ENCODE peak calls at places on chromosomes 11 and 22, in seven cellular contexts. One of them, this sample, is unnamed.

GRCh38 chr11:78878631-78879030 is 304.0 kb upstream of the NARS2 start:
- DNase-seq in esophagus squamous epithelium: no peak
- DNase-seq in stomach: no peak
- DNase-seq in mammary epithelial cell: no peak
- DNase-seq in sigmoid colon: no peak
- DNase-seq in caudate nucleus: no peak
- DNase-seq in heart left ventricle: no peak
- DNase-seq in this sample: no peak

GRCh38 chr22:37023743-37024338 is 4.3 kb downstream of the MPST start:
- DNase-seq in esophagus squamous epithelium: no peak
- DNase-seq in stomach: no peak
- DNase-seq in mammary epithelial cell: no peak
- DNase-seq in sigmoid colon: no peak
- DNase-seq in caudate nucleus: no peak
- DNase-seq in heart left ventricle: no peak
- DNase-seq in this sample: peak

GRCh38 chr11:106088896-106089295 is 11.4 kb downstream of the AASDHPPT start:
- DNase-seq in esophagus squamous epithelium: no peak
- DNase-seq in stomach: no peak
- DNase-seq in mammary epithelial cell: no peak
- DNase-seq in sigmoid colon: no peak
- DNase-seq in caudate nucleus: no peak
- DNase-seq in heart left ventricle: no peak
- DNase-seq in this sample: no peak

GRCh38 chr11:120834686-120835225 is 189.1 kb upstream of the TBCEL start:
- DNase-seq in esophagus squamous epithelium: no peak
- DNase-seq in stomach: no peak
- DNase-seq in mammary epithelial cell: no peak
- DNase-seq in sigmoid colon: no peak
- DNase-seq in caudate nucleus: no peak
- DNase-seq in heart left ventricle: no peak
- DNase-seq in this sample: no peak

GRCh38 chr11:335779-336665 is 15.4 kb upstream of the IFITM3 start:
- DNase-seq in esophagus squamous epithelium: no peak
- DNase-seq in stomach: no peak
- DNase-seq in mammary epithelial cell: no peak
- DNase-seq in sigmoid colon: peak
- DNase-seq in caudate nucleus: no peak
- DNase-seq in heart left ventricle: peak
- DNase-seq in this sample: peak

GRCh38 chr22:29143848-29144785 is 61.6 kb upstream of the EMID1 start:
- DNase-seq in esophagus squamous epithelium: no peak
- DNase-seq in stomach: peak
- DNase-seq in mammary epithelial cell: no peak
- DNase-seq in sigmoid colon: peak
- DNase-seq in caudate nucleus: no peak
- DNase-seq in heart left ventricle: no peak
- DNase-seq in this sample: no peak

GRCh38 chr11:71256080-71256479 is 3.7 kb upstream of the SHANK2 start:
- DNase-seq in esophagus squamous epithelium: no peak
- DNase-seq in stomach: no peak
- DNase-seq in mammary epithelial cell: no peak
- DNase-seq in sigmoid colon: peak
- DNase-seq in caudate nucleus: no peak
- DNase-seq in heart left ventricle: no peak
- DNase-seq in this sample: no peak

GRCh38 chr11:65853249-65853979 is 4.6 kb downstream of the CFL1 start:
- DNase-seq in esophagus squamous epithelium: no peak
- DNase-seq in stomach: no peak
- DNase-seq in mammary epithelial cell: no peak
- DNase-seq in sigmoid colon: peak
- DNase-seq in caudate nucleus: no peak
- DNase-seq in heart left ventricle: no peak
- DNase-seq in this sample: no peak

GRCh38 chr22:37001826-37002225 is 17.4 kb downstream of the TST start:
- DNase-seq in esophagus squamous epithelium: no peak
- DNase-seq in stomach: no peak
- DNase-seq in mammary epithelial cell: no peak
- DNase-seq in sigmoid colon: no peak
- DNase-seq in caudate nucleus: no peak
- DNase-seq in heart left ventricle: no peak
- DNase-seq in this sample: peak

GRCh38 chr11:125637840-125638239 is 12.9 kb downstream of the CHEK1 start:
- DNase-seq in esophagus squamous epithelium: no peak
- DNase-seq in stomach: no peak
- DNase-seq in mammary epithelial cell: no peak
- DNase-seq in sigmoid colon: no peak
- DNase-seq in caudate nucleus: no peak
- DNase-seq in heart left ventricle: no peak
- DNase-seq in this sample: no peak

GRCh38 chr11:33413296-33413695 is 156.1 kb downstream of the HIPK3 start:
- DNase-seq in esophagus squamous epithelium: no peak
- DNase-seq in stomach: no peak
- DNase-seq in mammary epithelial cell: no peak
- DNase-seq in sigmoid colon: no peak
- DNase-seq in caudate nucleus: no peak
- DNase-seq in heart left ventricle: no peak
- DNase-seq in this sample: no peak

GRCh38 chr11:44188643-44189042 is 93.2 kb downstream of the EXT2 start:
- DNase-seq in esophagus squamous epithelium: no peak
- DNase-seq in stomach: no peak
- DNase-seq in mammary epithelial cell: no peak
- DNase-seq in sigmoid colon: no peak
- DNase-seq in caudate nucleus: no peak
- DNase-seq in heart left ventricle: no peak
- DNase-seq in this sample: no peak

GRCh38 chr11:8867035-8867434 is 44.0 kb upstream of the AKIP1 start:
- DNase-seq in esophagus squamous epithelium: no peak
- DNase-seq in stomach: no peak
- DNase-seq in mammary epithelial cell: peak
- DNase-seq in sigmoid colon: no peak
- DNase-seq in caudate nucleus: no peak
- DNase-seq in heart left ventricle: no peak
- DNase-seq in this sample: no peak
- H3K27ac ChIP-seq in esophagus squamous epithelium: peak
- H3K27ac ChIP-seq in stomach: no peak
- H3K27ac ChIP-seq in mammary epithelial cell: no peak
- H3K27ac ChIP-seq in sigmoid colon: peak
- H3K27ac ChIP-seq in caudate nucleus: no peak
- H3K27ac ChIP-seq in heart left ventricle: no peak
- H3K27ac ChIP-seq in this sample: no peak

DNA sequence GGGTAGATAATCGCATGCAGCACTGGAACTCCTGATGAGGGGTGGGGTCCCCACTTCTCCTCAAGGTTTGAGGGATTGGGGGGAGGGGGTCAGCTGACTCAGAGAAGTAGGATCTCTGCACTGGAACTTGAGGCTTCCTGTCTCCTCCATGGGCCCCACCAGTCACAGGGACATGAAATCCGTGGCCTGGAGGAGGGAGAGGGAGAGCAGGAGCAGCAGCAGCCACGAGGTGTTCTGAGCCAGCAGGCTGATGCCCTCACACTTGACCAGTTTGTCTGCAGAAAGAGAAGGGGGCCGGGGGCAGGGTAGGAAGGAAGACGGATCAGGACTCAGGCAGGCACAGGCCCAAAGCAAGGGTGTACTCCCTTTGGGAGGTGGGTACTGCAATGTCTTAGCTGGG is 3.7 kb downstream of the THY1 start:
- DNase-seq in esophagus squamous epithelium: no peak
- DNase-seq in stomach: no peak
- DNase-seq in mammary epithelial cell: no peak
- DNase-seq in sigmoid colon: no peak
- DNase-seq in caudate nucleus: no peak
- DNase-seq in heart left ventricle: no peak
- DNase-seq in this sample: no peak
- H3K27ac ChIP-seq in esophagus squamous epithelium: no peak
- H3K27ac ChIP-seq in stomach: no peak
- H3K27ac ChIP-seq in mammary epithelial cell: no peak
- H3K27ac ChIP-seq in sigmoid colon: no peak
- H3K27ac ChIP-seq in caudate nucleus: no peak
- H3K27ac ChIP-seq in heart left ventricle: no peak
- H3K27ac ChIP-seq in this sample: no peak

DNA sequence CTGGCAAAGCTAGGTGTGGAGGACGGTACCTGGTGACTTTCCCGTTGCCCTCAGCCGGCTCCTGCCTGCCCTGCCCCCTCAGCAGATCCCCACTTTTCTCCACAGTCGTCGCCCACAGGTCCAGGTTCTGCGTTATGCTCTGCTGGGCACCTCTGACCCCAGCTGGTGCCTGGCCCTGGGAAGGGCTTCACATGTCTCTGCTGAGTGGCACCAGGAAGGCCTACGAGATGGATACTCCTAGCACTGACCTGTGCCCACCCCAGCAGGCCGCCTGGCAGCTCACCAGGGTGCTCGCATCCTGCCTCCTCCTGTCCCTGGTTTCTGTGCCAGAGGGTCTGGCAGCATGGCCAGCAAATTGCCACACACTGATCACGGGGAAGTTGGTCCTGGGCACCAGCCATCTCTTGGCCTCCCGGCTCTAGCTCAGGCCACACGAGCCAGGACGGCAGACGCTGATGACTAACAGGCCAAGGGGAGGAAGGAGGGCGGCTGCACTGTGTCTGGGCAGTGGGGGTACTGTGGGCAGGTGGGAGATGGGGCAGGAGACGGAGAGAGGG is 13.8 kb downstream of the CARS1 start:
- DNase-seq in esophagus squamous epithelium: no peak
- DNase-seq in stomach: peak
- DNase-seq in mammary epithelial cell: no peak
- DNase-seq in sigmoid colon: peak
- DNase-seq in caudate nucleus: no peak
- DNase-seq in heart left ventricle: peak
- DNase-seq in this sample: peak
- H3K27ac ChIP-seq in esophagus squamous epithelium: peak
- H3K27ac ChIP-seq in stomach: peak
- H3K27ac ChIP-seq in mammary epithelial cell: no peak
- H3K27ac ChIP-seq in sigmoid colon: no peak
- H3K27ac ChIP-seq in caudate nucleus: no peak
- H3K27ac ChIP-seq in heart left ventricle: peak
- H3K27ac ChIP-seq in this sample: peak

DNA sequence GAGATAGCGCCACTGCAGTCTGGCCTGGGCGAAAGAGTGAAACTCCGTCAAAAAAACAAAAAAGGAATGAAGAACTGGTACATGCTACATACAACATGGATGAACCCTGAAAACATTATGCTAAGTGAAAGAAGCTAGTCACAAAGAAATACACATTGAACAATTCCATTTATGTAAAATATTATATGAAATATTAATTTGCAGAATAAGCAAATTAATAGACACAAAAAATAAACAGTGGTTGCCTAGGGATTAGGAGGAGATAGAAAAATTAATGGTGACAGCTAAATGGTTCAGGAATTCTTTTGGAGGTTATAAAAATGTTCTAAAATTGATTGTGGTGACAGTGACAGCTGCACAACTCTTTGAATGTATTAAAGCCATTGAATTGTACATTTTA is 14.7 kb downstream of the PRDM10 start:
- DNase-seq in esophagus squamous epithelium: no peak
- DNase-seq in stomach: no peak
- DNase-seq in mammary epithelial cell: no peak
- DNase-seq in sigmoid colon: no peak
- DNase-seq in caudate nucleus: no peak
- DNase-seq in heart left ventricle: no peak
- DNase-seq in this sample: no peak
- H3K27ac ChIP-seq in esophagus squamous epithelium: no peak
- H3K27ac ChIP-seq in stomach: no peak
- H3K27ac ChIP-seq in mammary epithelial cell: no peak
- H3K27ac ChIP-seq in sigmoid colon: no peak
- H3K27ac ChIP-seq in caudate nucleus: no peak
- H3K27ac ChIP-seq in heart left ventricle: no peak
- H3K27ac ChIP-seq in this sample: no peak

This sample was measured in kidney.